ENCODE peak calls at places on chromosomes 6 and 20, in nine cellular contexts. One of them, this sample, is unnamed.

GRCh38 chr6:78530208-78530607 is 337.1 kb upstream of the IRAK1BP1 start:
- DNase-seq in mucosa of descending colon: no peak
- DNase-seq in RWPE1: no peak
- DNase-seq in H9: peak
- DNase-seq in endothelial cell of umbilical vein: no peak
- DNase-seq in omental fat pad: no peak
- DNase-seq in upper lobe of left lung: no peak
- DNase-seq in cardiac fibroblast: no peak
- DNase-seq in body of pancreas: no peak
- DNase-seq in this sample: peak

GRCh38 chr6:158645064-158646022 is 800 bp upstream of the DYNLT1 start:
- DNase-seq in RWPE1: no peak
- DNase-seq in endothelial cell of umbilical vein: no peak
- DNase-seq in omental fat pad: peak
- DNase-seq in cardiac fibroblast: no peak
- DNase-seq in mucosa of descending colon: no peak
- DNase-seq in upper lobe of left lung: peak
- DNase-seq in body of pancreas: no peak
- DNase-seq in H9: no peak
- DNase-seq in this sample: no peak

GRCh38 chr6:161836643-161837448 is 563.0 kb upstream of the AGPAT4 start:
- DNase-seq in H9: no peak
- DNase-seq in mucosa of descending colon: no peak
- DNase-seq in endothelial cell of umbilical vein: no peak
- DNase-seq in omental fat pad: no peak
- DNase-seq in cardiac fibroblast: peak
- DNase-seq in upper lobe of left lung: no peak
- DNase-seq in body of pancreas: peak
- DNase-seq in RWPE1: no peak
- DNase-seq in this sample: no peak

GRCh38 chr6:19587238-19587942 is 249.8 kb upstream of the ID4 start:
- DNase-seq in omental fat pad: no peak
- DNase-seq in upper lobe of left lung: no peak
- DNase-seq in H9: no peak
- DNase-seq in RWPE1: no peak
- DNase-seq in mucosa of descending colon: no peak
- DNase-seq in body of pancreas: no peak
- DNase-seq in endothelial cell of umbilical vein: no peak
- DNase-seq in cardiac fibroblast: no peak
- DNase-seq in this sample: no peak

GRCh38 chr6:158718431-158719126 is 68.7 kb downstream of the SYTL3 start:
- DNase-seq in endothelial cell of umbilical vein: peak
- DNase-seq in omental fat pad: no peak
- DNase-seq in RWPE1: no peak
- DNase-seq in upper lobe of left lung: no peak
- DNase-seq in mucosa of descending colon: peak
- DNase-seq in H9: peak
- DNase-seq in cardiac fibroblast: peak
- DNase-seq in body of pancreas: peak
- DNase-seq in this sample: peak

GRCh38 chr20:7855545-7855944 is 84.7 kb downstream of the HAO1 start:
- DNase-seq in upper lobe of left lung: no peak
- DNase-seq in omental fat pad: no peak
- DNase-seq in H9: no peak
- DNase-seq in RWPE1: peak
- DNase-seq in body of pancreas: no peak
- DNase-seq in cardiac fibroblast: peak
- DNase-seq in mucosa of descending colon: no peak
- DNase-seq in endothelial cell of umbilical vein: no peak
- DNase-seq in this sample: no peak

GRCh38 chr6:154257074-154257473 is 99.5 kb downstream of the IPCEF1 start:
- DNase-seq in upper lobe of left lung: peak
- DNase-seq in H9: no peak
- DNase-seq in mucosa of descending colon: no peak
- DNase-seq in body of pancreas: peak
- DNase-seq in omental fat pad: no peak
- DNase-seq in RWPE1: no peak
- DNase-seq in endothelial cell of umbilical vein: no peak
- DNase-seq in cardiac fibroblast: no peak
- DNase-seq in this sample: no peak

GRCh38 chr6:112296122-112296521 is 41.8 kb upstream of the LAMA4 start:
- DNase-seq in body of pancreas: no peak
- DNase-seq in omental fat pad: no peak
- DNase-seq in upper lobe of left lung: no peak
- DNase-seq in mucosa of descending colon: no peak
- DNase-seq in H9: peak
- DNase-seq in cardiac fibroblast: peak
- DNase-seq in RWPE1: peak
- DNase-seq in endothelial cell of umbilical vein: peak
- DNase-seq in this sample: peak

GRCh38 chr6:143842468-143842901 is 653 bp upstream of the LTV1 start:
- DNase-seq in mucosa of descending colon: no peak
- DNase-seq in omental fat pad: no peak
- DNase-seq in H9: no peak
- DNase-seq in cardiac fibroblast: no peak
- DNase-seq in RWPE1: no peak
- DNase-seq in body of pancreas: no peak
- DNase-seq in upper lobe of left lung: no peak
- DNase-seq in endothelial cell of umbilical vein: no peak
- DNase-seq in this sample: no peak

GRCh38 chr6:146339716-146340115 is 203.9 kb upstream of the RAB32 start:
- DNase-seq in mucosa of descending colon: no peak
- DNase-seq in H9: no peak
- DNase-seq in cardiac fibroblast: peak
- DNase-seq in endothelial cell of umbilical vein: peak
- DNase-seq in RWPE1: no peak
- DNase-seq in upper lobe of left lung: peak
- DNase-seq in omental fat pad: no peak
- DNase-seq in body of pancreas: no peak
- DNase-seq in this sample: no peak

GRCh38 chr20:18006684-18007083 is 37.9 kb downstream of the MGME1 start:
- DNase-seq in RWPE1: no peak
- DNase-seq in upper lobe of left lung: no peak
- DNase-seq in body of pancreas: no peak
- DNase-seq in endothelial cell of umbilical vein: no peak
- DNase-seq in cardiac fibroblast: no peak
- DNase-seq in H9: no peak
- DNase-seq in mucosa of descending colon: no peak
- DNase-seq in omental fat pad: no peak
- DNase-seq in this sample: no peak

GRCh38 chr6:20213271-20213798 is 1.1 kb upstream of the MBOAT1 start:
- DNase-seq in upper lobe of left lung: no peak
- DNase-seq in endothelial cell of umbilical vein: no peak
- DNase-seq in cardiac fibroblast: peak
- DNase-seq in mucosa of descending colon: no peak
- DNase-seq in body of pancreas: no peak
- DNase-seq in RWPE1: no peak
- DNase-seq in omental fat pad: no peak
- DNase-seq in H9: no peak
- DNase-seq in this sample: no peak

GRCh38 chr6:41100871-41101287 is 28.1 kb downstream of the NFYA start:
- DNase-seq in H9: peak
- DNase-seq in RWPE1: no peak
- DNase-seq in mucosa of descending colon: no peak
- DNase-seq in endothelial cell of umbilical vein: no peak
- DNase-seq in omental fat pad: no peak
- DNase-seq in upper lobe of left lung: no peak
- DNase-seq in cardiac fibroblast: no peak
- DNase-seq in body of pancreas: no peak
- DNase-seq in this sample: peak

GRCh38 chr6:149567194-149567586 is 1.0 kb downstream of the GINM1 start:
- DNase-seq in RWPE1: no peak
- DNase-seq in body of pancreas: no peak
- DNase-seq in upper lobe of left lung: no peak
- DNase-seq in mucosa of descending colon: no peak
- DNase-seq in omental fat pad: no peak
- DNase-seq in endothelial cell of umbilical vein: no peak
- DNase-seq in cardiac fibroblast: no peak
- DNase-seq in H9: no peak
- DNase-seq in this sample: no peak

GRCh38 chr20:35314460-35315198 is 22.4 kb upstream of the FAM83C start:
- DNase-seq in endothelial cell of umbilical vein: no peak
- DNase-seq in cardiac fibroblast: no peak
- DNase-seq in H9: no peak
- DNase-seq in omental fat pad: no peak
- DNase-seq in upper lobe of left lung: no peak
- DNase-seq in mucosa of descending colon: no peak
- DNase-seq in RWPE1: no peak
- DNase-seq in body of pancreas: no peak
- DNase-seq in this sample: no peak

GRCh38 chr6:72559067-72559466 is 62.8 kb upstream of the KCNQ5 start:
- DNase-seq in RWPE1: no peak
- DNase-seq in body of pancreas: no peak
- DNase-seq in cardiac fibroblast: no peak
- DNase-seq in endothelial cell of umbilical vein: no peak
- DNase-seq in omental fat pad: no peak
- DNase-seq in upper lobe of left lung: no peak
- DNase-seq in H9: no peak
- DNase-seq in mucosa of descending colon: no peak
- DNase-seq in this sample: no peak

GRCh38 chr6:137799950-137800568 is 67.0 kb upstream of the TNFAIP3 start:
- DNase-seq in endothelial cell of umbilical vein: peak
- DNase-seq in RWPE1: peak
- DNase-seq in H9: peak
- DNase-seq in mucosa of descending colon: no peak
- DNase-seq in omental fat pad: no peak
- DNase-seq in cardiac fibroblast: peak
- DNase-seq in body of pancreas: peak
- DNase-seq in upper lobe of left lung: peak
- DNase-seq in this sample: no peak

GRCh38 chr6:1553562-1554088 is 56.1 kb upstream of the FOXC1 start:
- DNase-seq in H9: no peak
- DNase-seq in endothelial cell of umbilical vein: no peak
- DNase-seq in cardiac fibroblast: peak
- DNase-seq in mucosa of descending colon: no peak
- DNase-seq in upper lobe of left lung: no peak
- DNase-seq in RWPE1: no peak
- DNase-seq in body of pancreas: no peak
- DNase-seq in omental fat pad: no peak
- DNase-seq in this sample: no peak

GRCh38 chr6:75337805-75338204 is 53.2 kb upstream of the TMEM30A start:
- DNase-seq in omental fat pad: no peak
- DNase-seq in mucosa of descending colon: no peak
- DNase-seq in body of pancreas: no peak
- DNase-seq in cardiac fibroblast: peak
- DNase-seq in endothelial cell of umbilical vein: peak
- DNase-seq in RWPE1: no peak
- DNase-seq in upper lobe of left lung: no peak
- DNase-seq in H9: no peak
- DNase-seq in this sample: no peak

GRCh38 chr6:15090745-15091384 is 155.0 kb upstream of the JARID2 start:
- DNase-seq in body of pancreas: no peak
- DNase-seq in mucosa of descending colon: no peak
- DNase-seq in omental fat pad: no peak
- DNase-seq in RWPE1: no peak
- DNase-seq in upper lobe of left lung: no peak
- DNase-seq in endothelial cell of umbilical vein: no peak
- DNase-seq in cardiac fibroblast: no peak
- DNase-seq in H9: no peak
- DNase-seq in this sample: no peak

GRCh38 chr20:46937140-46937523 is 42.5 kb downstream of the EYA2 start:
- DNase-seq in body of pancreas: no peak
- DNase-seq in RWPE1: no peak
- DNase-seq in H9: no peak
- DNase-seq in mucosa of descending colon: no peak
- DNase-seq in cardiac fibroblast: no peak
- DNase-seq in omental fat pad: no peak
- DNase-seq in upper lobe of left lung: no peak
- DNase-seq in endothelial cell of umbilical vein: no peak
- DNase-seq in this sample: no peak
- TF ChIP-seq CTCF in body of pancreas: no peak
- TF ChIP-seq CTCF in RWPE1: no peak
- TF ChIP-seq CTCF in H9: no peak
- TF ChIP-seq CTCF in mucosa of descending colon: no peak
- TF ChIP-seq CTCF in cardiac fibroblast: no peak
- TF ChIP-seq CTCF in omental fat pad: no peak
- TF ChIP-seq CTCF in upper lobe of left lung: no peak
- TF ChIP-seq CTCF in endothelial cell of umbilical vein: no peak
- TF ChIP-seq CTCF in this sample: no peak

DNA sequence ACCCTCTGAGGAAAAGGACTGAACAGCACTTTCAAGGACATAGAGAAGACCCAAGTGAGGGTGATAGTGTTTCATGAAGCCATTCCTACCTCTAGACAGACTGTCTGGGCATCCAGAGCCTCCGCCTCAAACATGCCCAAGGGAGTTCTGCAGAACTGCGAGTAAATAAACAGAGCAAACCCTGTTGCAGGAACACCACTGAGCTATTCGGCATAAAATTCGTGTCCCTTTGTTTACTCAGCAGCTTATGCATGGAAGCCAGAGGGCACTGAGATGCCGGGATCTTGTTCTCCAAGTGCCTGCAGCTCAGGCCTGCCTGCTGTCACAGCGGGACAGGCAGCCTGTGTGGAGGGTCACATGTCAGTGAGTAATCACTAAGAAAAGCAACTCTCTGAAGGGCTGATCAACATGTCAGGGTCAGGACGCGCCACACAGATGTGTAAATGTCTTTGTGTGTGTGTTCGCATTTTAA is 164.9 kb upstream of the HEY2 start:
- DNase-seq in body of pancreas: no peak
- DNase-seq in endothelial cell of umbilical vein: peak
- DNase-seq in cardiac fibroblast: peak
- DNase-seq in RWPE1: no peak
- DNase-seq in upper lobe of left lung: peak
- DNase-seq in mucosa of descending colon: no peak
- DNase-seq in H9: peak
- DNase-seq in omental fat pad: no peak
- DNase-seq in this sample: peak
- TF ChIP-seq CTCF in body of pancreas: no peak
- TF ChIP-seq CTCF in endothelial cell of umbilical vein: no peak
- TF ChIP-seq CTCF in cardiac fibroblast: no peak
- TF ChIP-seq CTCF in RWPE1: no peak
- TF ChIP-seq CTCF in upper lobe of left lung: no peak
- TF ChIP-seq CTCF in mucosa of descending colon: no peak
- TF ChIP-seq CTCF in H9: peak
- TF ChIP-seq CTCF in omental fat pad: no peak
- TF ChIP-seq CTCF in this sample: no peak

GRCh38 chr6:21937466-21937865 is 343.9 kb downstream of the SOX4 start:
- DNase-seq in cardiac fibroblast: no peak
- DNase-seq in endothelial cell of umbilical vein: no peak
- DNase-seq in H9: peak
- DNase-seq in mucosa of descending colon: no peak
- DNase-seq in RWPE1: no peak
- DNase-seq in omental fat pad: no peak
- DNase-seq in upper lobe of left lung: no peak
- DNase-seq in body of pancreas: no peak
- DNase-seq in this sample: peak
- TF ChIP-seq CTCF in cardiac fibroblast: no peak
- TF ChIP-seq CTCF in endothelial cell of umbilical vein: no peak
- TF ChIP-seq CTCF in H9: peak
- TF ChIP-seq CTCF in mucosa of descending colon: no peak
- TF ChIP-seq CTCF in RWPE1: no peak
- TF ChIP-seq CTCF in omental fat pad: no peak
- TF ChIP-seq CTCF in upper lobe of left lung: no peak
- TF ChIP-seq CTCF in body of pancreas: no peak
- TF ChIP-seq CTCF in this sample: no peak

DNA sequence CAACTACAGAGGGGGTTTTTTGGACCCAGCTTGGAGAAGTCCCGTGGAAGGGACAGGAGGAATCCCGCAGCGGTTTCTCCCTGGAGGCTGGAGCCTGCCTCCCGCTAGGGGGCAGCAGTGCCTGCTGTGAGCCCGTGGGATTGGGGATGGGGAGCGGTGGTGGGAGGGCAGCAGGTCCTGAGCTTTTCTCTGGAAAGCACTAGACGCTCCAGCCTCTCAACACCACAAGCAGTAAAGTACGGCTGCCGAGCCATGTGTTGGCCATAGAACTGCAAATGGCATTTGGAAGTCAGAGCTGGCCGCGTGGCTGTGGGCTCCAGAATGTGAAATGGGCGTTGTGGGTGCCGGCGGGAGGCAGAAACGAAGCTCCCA is 47.8 kb downstream of the GMPR start:
- DNase-seq in H9: peak
- DNase-seq in omental fat pad: no peak
- DNase-seq in cardiac fibroblast: peak
- DNase-seq in RWPE1: no peak
- DNase-seq in upper lobe of left lung: no peak
- DNase-seq in mucosa of descending colon: no peak
- DNase-seq in endothelial cell of umbilical vein: peak
- DNase-seq in body of pancreas: no peak
- DNase-seq in this sample: peak
- TF ChIP-seq CTCF in H9: peak
- TF ChIP-seq CTCF in omental fat pad: no peak
- TF ChIP-seq CTCF in cardiac fibroblast: peak
- TF ChIP-seq CTCF in RWPE1: peak
- TF ChIP-seq CTCF in upper lobe of left lung: peak
- TF ChIP-seq CTCF in mucosa of descending colon: peak
- TF ChIP-seq CTCF in endothelial cell of umbilical vein: peak
- TF ChIP-seq CTCF in body of pancreas: peak
- TF ChIP-seq CTCF in this sample: peak